ENCODE peak calls at places on chromosomes 11 and 22, in eight cellular contexts. F, M, B, T, N, X, S and O are unnamed samples.

GRCh38 chr11:28696591-28696990 is 588.4 kb downstream of the METTL15 start:
- DNase-seq in B (no peak), T (no peak), X (no peak), M (no peak), F (no peak), S (no peak), N (no peak), O (no peak)

GRCh38 chr11:112582366-112582765 is 321.7 kb upstream of the PLET1 start:
- DNase-seq in M (no peak), S (no peak), X (no peak), T (no peak), F (no peak), N (no peak), B (no peak), O (no peak)

GRCh38 chr22:23038334-23038642 is 32.0 kb upstream of the GNAZ start:
- DNase-seq in S (no peak), X (no peak), F (no peak), B (no peak), N (no peak), T (no peak), M (no peak), O (no peak)

GRCh38 chr22:38016182-38017078 is 32.1 kb upstream of the SOX10 start:
- DNase-seq in N (no peak), S (no peak), M (no peak), F (no peak), X (no peak), T (peak), B (peak), O (no peak)

GRCh38 chr11:120489799-120490198 is 21.7 kb upstream of the GRIK4 start:
- DNase-seq in B (no peak), X (no peak), N (no peak), M (no peak), S (no peak), F (no peak), T (no peak), O (no peak)

GRCh38 chr11:47330002-47330911 is 22.2 kb downstream of the MYBPC3 start:
- DNase-seq in S (no peak), X (no peak), M (no peak), F (no peak), B (peak), T (no peak), N (no peak), O (no peak)

GRCh38 chr11:43853766-43854165 is 26.9 kb upstream of the ALKBH3 start:
- DNase-seq in M (no peak), F (no peak), S (no peak), B (peak), N (no peak), X (no peak), T (no peak), O (no peak)

GRCh38 chr11:108697872-108698473 is 33.1 kb downstream of the DDX10 start:
- DNase-seq in S (peak), N (no peak), T (peak), B (peak), X (no peak), F (peak), M (no peak), O (no peak)

GRCh38 chr11:61442616-61443015 is 12.7 kb downstream of the SDHAF2 start:
- DNase-seq in F (no peak), X (no peak), N (no peak), M (no peak), S (no peak), T (no peak), B (no peak), O (no peak)